ENCODE peak calls at places on chromosomes 2 and 18, in ten cellular contexts. P is NT2/D1, C is GM20000, R is fibroblast of gingiva, M is Right ventricle myocardium inferior, K is ELF-1, L is upper lobe of right lung, Z is lower lobe of right lung, H is substantia nigra, U is GM23338. E is an unnamed sample.

GRCh38 chr2:117068371-117068770 is 746.1 kb upstream of the DDX18 start:
- DNase-seq in P (no peak), C (no peak), R (no peak), M (no peak), K (no peak), L (no peak), Z (no peak), H (no peak), U (no peak), E (no peak)

GRCh38 chr2:160742679-160743078 is 249.1 kb upstream of the RBMS1 start:
- DNase-seq in P (no peak), C (no peak), R (peak; percentile 60), M (no peak), K (no peak), L (peak; percentile 53), Z (peak; percentile 49), H (no peak), U (no peak), E (no peak)

GRCh38 chr18:25516747-25517498 is 165.0 kb upstream of the ZNF521 start:
- DNase-seq in P (no peak), C (no peak), R (no peak), M (no peak), K (no peak), L (no peak), Z (no peak), H (no peak), U (no peak), E (no peak)

GRCh38 chr18:49638891-49639557 is 77.2 kb downstream of the LIPG start:
- DNase-seq in P (no peak), C (no peak), R (no peak), M (no peak), K (no peak), L (no peak), Z (no peak), H (no peak), U (no peak), E (no peak)

GRCh38 chr18:74468547-74469014 is 11.5 kb upstream of the DIPK1C start:
- DNase-seq in P (no peak), C (no peak), R (no peak), M (no peak), K (no peak), L (no peak), Z (no peak), H (no peak), U (no peak), E (no peak)

GRCh38 chr2:122491011-122491410 is 735.6 kb downstream of the TSN start:
- DNase-seq in P (no peak), C (no peak), R (no peak), M (no peak), K (no peak), L (no peak), Z (no peak), H (peak; percentile 7), U (no peak), E (no peak)

GRCh38 chr2:235314371-235314915 is 179.4 kb upstream of the AGAP1 start:
- DNase-seq in P (no peak), C (no peak), R (no peak), M (no peak), K (no peak), L (no peak), Z (no peak), H (no peak), U (no peak), E (no peak)

GRCh38 chr2:42239289-42239661 is 70.1 kb downstream of the EML4 start:
- DNase-seq in P (no peak), C (no peak), R (no peak), M (no peak), K (no peak), L (no peak), Z (no peak), H (no peak), U (no peak), E (no peak)

GRCh38 chr2:67839242-67839641 is 223.6 kb downstream of the C1D start:
- DNase-seq in P (no peak), C (no peak), R (no peak), M (no peak), K (no peak), L (no peak), Z (no peak), H (no peak), U (no peak), E (no peak)

GRCh38 chr18:70659026-70659726 is 370.3 kb downstream of the SOCS6 start:
- DNase-seq in P (no peak), C (no peak), R (no peak), M (no peak), K (no peak), L (no peak), Z (no peak), H (no peak), U (no peak), E (no peak)

GRCh38 chr2:79512442-79513401 is at the start of gene CTNNA2:
- DNase-seq in P (peak; percentile 83), C (peak; percentile 86), R (no peak), M (no peak), K (peak; percentile 67), L (peak; percentile 69), Z (peak; percentile 48), H (peak; percentile 80), U (peak; percentile 92), E (no peak)

GRCh38 chr18:31497711-31498449 is at the start of gene DSG2:
- DNase-seq in P (no peak), C (peak; percentile 89), R (no peak), M (peak; percentile 85), K (peak; percentile 88), L (peak; percentile 93), Z (peak; percentile 84), H (no peak), U (peak; percentile 90), E (peak; percentile 85)

GRCh38 chr2:191617589-191617988 is 60.3 kb upstream of the NABP1 start:
- DNase-seq in P (no peak), C (peak; percentile 57), R (no peak), M (no peak), K (no peak), L (no peak), Z (no peak), H (no peak), U (no peak), E (no peak)

GRCh38 chr2:178550352-178550751 is 70.1 kb downstream of the PLEKHA3 start:
- DNase-seq in P (no peak), C (peak; percentile 17), R (no peak), M (no peak), K (no peak), L (no peak), Z (no peak), H (no peak), U (no peak), E (no peak)

GRCh38 chr2:240232264-240232915 is 91.9 kb upstream of the OTOS start:
- DNase-seq in P (no peak), C (no peak), R (no peak), M (no peak), K (no peak), L (no peak), Z (no peak), H (no peak), U (no peak), E (peak; percentile 33)

GRCh38 chr2:201070966-201071304 is 536 bp downstream of the HYCC2 start:
- DNase-seq in P (no peak), C (no peak), R (peak; percentile 26), M (no peak), K (no peak), L (no peak), Z (no peak), H (no peak), U (no peak), E (no peak)

GRCh38 chr18:27501651-27502050 is 316.5 kb upstream of the CHST9 start:
- DNase-seq in P (no peak), C (no peak), R (no peak), M (no peak), K (no peak), L (no peak), Z (no peak), H (no peak), U (no peak), E (no peak)

GRCh38 chr18:9413586-9413985 is 61.7 kb upstream of the RALBP1 start:
- DNase-seq in P (no peak), C (no peak), R (peak; percentile 73), M (no peak), K (no peak), L (no peak), Z (no peak), H (no peak), U (no peak), E (no peak)

GRCh38 chr18:48848641-48849143 is 102.1 kb downstream of the SMAD7 start:
- DNase-seq in P (no peak), C (no peak), R (no peak), M (no peak), K (peak; percentile 79), L (no peak), Z (no peak), H (no peak), U (no peak), E (no peak)

GRCh38 chr2:30213326-30213725 is 18.0 kb upstream of the LBH start:
- DNase-seq in P (no peak), C (no peak), R (no peak), M (no peak), K (no peak), L (no peak), Z (no peak), H (no peak), U (no peak), E (peak; percentile 62)

GRCh38 chr2:241811209-241811951 is 2.4 kb downstream of the NEU4 start:
- DNase-seq in P (no peak), C (peak; percentile 26), R (no peak), M (peak; percentile 80), K (no peak), L (peak; percentile 63), Z (peak; percentile 46), H (peak; percentile 56), U (no peak), E (peak; percentile 82)

GRCh38 chr2:134193006-134193405 is 60.9 kb upstream of the MGAT5 start:
- DNase-seq in P (no peak), C (no peak), R (peak; percentile 36), M (no peak), K (no peak), L (no peak), Z (no peak), H (no peak), U (no peak), E (no peak)

GRCh38 chr2:99066602-99067001 is 74.9 kb upstream of the C2orf15 start:
- DNase-seq in P (peak; percentile 15), C (peak; percentile 55), R (peak; percentile 46), M (no peak), K (no peak), L (no peak), Z (no peak), H (no peak), U (peak; percentile 69), E (no peak)

GRCh38 chr18:79817607-79817998 is 19.9 kb downstream of the KCNG2 start:
- DNase-seq in P (no peak), C (no peak), R (no peak), M (no peak), K (no peak), L (no peak), Z (no peak), H (no peak), U (no peak), E (no peak)

GRCh38 chr2:40360652-40361051 is 91.2 kb downstream of the SLC8A1 start:
- DNase-seq in P (no peak), C (no peak), R (no peak), M (no peak), K (no peak), L (no peak), Z (no peak), H (no peak), U (no peak), E (no peak)

GRCh38 chr2:28656937-28657615 is 94.6 kb upstream of the PPP1CB start:
- DNase-seq in P (no peak), C (no peak), R (no peak), M (no peak), K (peak; percentile 42), L (no peak), Z (no peak), H (no peak), U (no peak), E (peak; percentile 47)

GRCh38 chr2:207528980-207529329 is 807 bp upstream of the CREB1 start:
- DNase-seq in P (no peak), C (peak; percentile 50), R (peak; percentile 10), M (no peak), K (peak; percentile 56), L (no peak), Z (no peak), H (no peak), U (peak; percentile 64), E (peak; percentile 84)

GRCh38 chr2:239544846-239545465 is 144.1 kb upstream of the HDAC4 start:
- DNase-seq in P (no peak), C (no peak), R (no peak), M (peak; percentile 59), K (no peak), L (peak; percentile 44), Z (no peak), H (no peak), U (no peak), E (no peak)